ENCODE peak calls at places on chromosomes 4 and X, in six cellular contexts. One of them, this sample, is unnamed.

GRCh38 chrX:147077472-147077871 is 262.9 kb upstream of the CXorf51A start:
- DNase-seq in upper lobe of right lung: no peak
- DNase-seq in mesothelial cell of epicardium: no peak
- DNase-seq in stimulated activated CD8-positive, alpha-beta memory T cell treated with anti-CD3 and anti-CD28 coated beads, Interleukin-2, amount 100 ng/mL, for 48 hours: no peak
- DNase-seq in heart right ventricle: no peak
- DNase-seq in immature natural killer cell: no peak
- DNase-seq in this sample: no peak

GRCh38 chr4:158934996-158935669 is 166.3 kb downstream of the FNIP2 start:
- DNase-seq in mesothelial cell of epicardium: no peak
- DNase-seq in heart right ventricle: no peak
- DNase-seq in stimulated activated CD8-positive, alpha-beta memory T cell treated with anti-CD3 and anti-CD28 coated beads, Interleukin-2, amount 100 ng/mL, for 48 hours: no peak
- DNase-seq in immature natural killer cell: no peak
- DNase-seq in upper lobe of right lung: no peak
- DNase-seq in this sample: no peak

GRCh38 chrX:79259073-79259689 is 108.0 kb downstream of the ITM2A start:
- DNase-seq in stimulated activated CD8-positive, alpha-beta memory T cell treated with anti-CD3 and anti-CD28 coated beads, Interleukin-2, amount 100 ng/mL, for 48 hours: no peak
- DNase-seq in mesothelial cell of epicardium: no peak
- DNase-seq in upper lobe of right lung: no peak
- DNase-seq in immature natural killer cell: peak
- DNase-seq in heart right ventricle: no peak
- DNase-seq in this sample: peak

GRCh38 chr4:185242749-185243533 is 33.5 kb downstream of the SNX25 start:
- DNase-seq in mesothelial cell of epicardium: no peak
- DNase-seq in immature natural killer cell: no peak
- DNase-seq in upper lobe of right lung: no peak
- DNase-seq in stimulated activated CD8-positive, alpha-beta memory T cell treated with anti-CD3 and anti-CD28 coated beads, Interleukin-2, amount 100 ng/mL, for 48 hours: no peak
- DNase-seq in heart right ventricle: no peak
- DNase-seq in this sample: no peak

GRCh38 chr4:28966982-28967381 is 1753.2 kb upstream of the PCDH7 start:
- DNase-seq in mesothelial cell of epicardium: no peak
- DNase-seq in stimulated activated CD8-positive, alpha-beta memory T cell treated with anti-CD3 and anti-CD28 coated beads, Interleukin-2, amount 100 ng/mL, for 48 hours: no peak
- DNase-seq in upper lobe of right lung: no peak
- DNase-seq in immature natural killer cell: no peak
- DNase-seq in heart right ventricle: no peak
- DNase-seq in this sample: no peak

GRCh38 chrX:115449742-115450141 is 111.2 kb upstream of the PLS3 start:
- DNase-seq in heart right ventricle: peak
- DNase-seq in upper lobe of right lung: no peak
- DNase-seq in immature natural killer cell: no peak
- DNase-seq in mesothelial cell of epicardium: no peak
- DNase-seq in stimulated activated CD8-positive, alpha-beta memory T cell treated with anti-CD3 and anti-CD28 coated beads, Interleukin-2, amount 100 ng/mL, for 48 hours: no peak
- DNase-seq in this sample: no peak

GRCh38 chrX:72349190-72349589 is 43.5 kb upstream of the CITED1 start:
- DNase-seq in stimulated activated CD8-positive, alpha-beta memory T cell treated with anti-CD3 and anti-CD28 coated beads, Interleukin-2, amount 100 ng/mL, for 48 hours: no peak
- DNase-seq in heart right ventricle: no peak
- DNase-seq in upper lobe of right lung: no peak
- DNase-seq in mesothelial cell of epicardium: no peak
- DNase-seq in immature natural killer cell: no peak
- DNase-seq in this sample: peak

GRCh38 chr4:89356086-89356485 is 48.5 kb upstream of the GPRIN3 start:
- DNase-seq in immature natural killer cell: no peak
- DNase-seq in heart right ventricle: no peak
- DNase-seq in stimulated activated CD8-positive, alpha-beta memory T cell treated with anti-CD3 and anti-CD28 coated beads, Interleukin-2, amount 100 ng/mL, for 48 hours: no peak
- DNase-seq in mesothelial cell of epicardium: no peak
- DNase-seq in upper lobe of right lung: no peak
- DNase-seq in this sample: no peak

GRCh38 chrX:47247206-47247998 is 14.6 kb downstream of the USP11 start:
- DNase-seq in upper lobe of right lung: no peak
- DNase-seq in immature natural killer cell: no peak
- DNase-seq in mesothelial cell of epicardium: no peak
- DNase-seq in heart right ventricle: no peak
- DNase-seq in stimulated activated CD8-positive, alpha-beta memory T cell treated with anti-CD3 and anti-CD28 coated beads, Interleukin-2, amount 100 ng/mL, for 48 hours: peak
- DNase-seq in this sample: peak

GRCh38 chr4:86825511-86825910 is 23.7 kb downstream of the SLC10A6 start:
- DNase-seq in immature natural killer cell: no peak
- DNase-seq in mesothelial cell of epicardium: no peak
- DNase-seq in heart right ventricle: no peak
- DNase-seq in stimulated activated CD8-positive, alpha-beta memory T cell treated with anti-CD3 and anti-CD28 coated beads, Interleukin-2, amount 100 ng/mL, for 48 hours: no peak
- DNase-seq in upper lobe of right lung: no peak
- DNase-seq in this sample: no peak

GRCh38 chr4:4519296-4519898 is 22.5 kb downstream of the STX18 start:
- DNase-seq in heart right ventricle: no peak
- DNase-seq in mesothelial cell of epicardium: no peak
- DNase-seq in upper lobe of right lung: no peak
- DNase-seq in immature natural killer cell: no peak
- DNase-seq in stimulated activated CD8-positive, alpha-beta memory T cell treated with anti-CD3 and anti-CD28 coated beads, Interleukin-2, amount 100 ng/mL, for 48 hours: no peak
- DNase-seq in this sample: no peak

GRCh38 chr4:11214281-11214680 is 214.4 kb downstream of the HS3ST1 start:
- DNase-seq in upper lobe of right lung: no peak
- DNase-seq in heart right ventricle: no peak
- DNase-seq in mesothelial cell of epicardium: no peak
- DNase-seq in stimulated activated CD8-positive, alpha-beta memory T cell treated with anti-CD3 and anti-CD28 coated beads, Interleukin-2, amount 100 ng/mL, for 48 hours: no peak
- DNase-seq in immature natural killer cell: no peak
- DNase-seq in this sample: no peak

GRCh38 chrX:148629435-148629834 is 129.0 kb downstream of the AFF2 start:
- DNase-seq in upper lobe of right lung: no peak
- DNase-seq in heart right ventricle: peak
- DNase-seq in immature natural killer cell: no peak
- DNase-seq in stimulated activated CD8-positive, alpha-beta memory T cell treated with anti-CD3 and anti-CD28 coated beads, Interleukin-2, amount 100 ng/mL, for 48 hours: no peak
- DNase-seq in mesothelial cell of epicardium: no peak
- DNase-seq in this sample: no peak

GRCh38 chr4:126564283-126564854 is 1068.4 kb upstream of the INTU start:
- DNase-seq in stimulated activated CD8-positive, alpha-beta memory T cell treated with anti-CD3 and anti-CD28 coated beads, Interleukin-2, amount 100 ng/mL, for 48 hours: no peak
- DNase-seq in immature natural killer cell: no peak
- DNase-seq in heart right ventricle: no peak
- DNase-seq in upper lobe of right lung: no peak
- DNase-seq in mesothelial cell of epicardium: no peak
- DNase-seq in this sample: no peak

GRCh38 chrX:134542485-134542884 is 82.5 kb downstream of the HPRT1 start:
- DNase-seq in upper lobe of right lung: no peak
- DNase-seq in mesothelial cell of epicardium: no peak
- DNase-seq in heart right ventricle: no peak
- DNase-seq in stimulated activated CD8-positive, alpha-beta memory T cell treated with anti-CD3 and anti-CD28 coated beads, Interleukin-2, amount 100 ng/mL, for 48 hours: no peak
- DNase-seq in immature natural killer cell: no peak
- DNase-seq in this sample: no peak

GRCh38 chrX:125810856-125811255 is 355.2 kb downstream of the DCAF12L2 start:
- DNase-seq in heart right ventricle: no peak
- DNase-seq in stimulated activated CD8-positive, alpha-beta memory T cell treated with anti-CD3 and anti-CD28 coated beads, Interleukin-2, amount 100 ng/mL, for 48 hours: no peak
- DNase-seq in immature natural killer cell: no peak
- DNase-seq in upper lobe of right lung: no peak
- DNase-seq in mesothelial cell of epicardium: no peak
- DNase-seq in this sample: no peak

GRCh38 chr4:94642561-94642866 is 115.2 kb upstream of the BMPR1B start:
- DNase-seq in immature natural killer cell: no peak
- DNase-seq in heart right ventricle: no peak
- DNase-seq in mesothelial cell of epicardium: no peak
- DNase-seq in stimulated activated CD8-positive, alpha-beta memory T cell treated with anti-CD3 and anti-CD28 coated beads, Interleukin-2, amount 100 ng/mL, for 48 hours: no peak
- DNase-seq in upper lobe of right lung: no peak
- DNase-seq in this sample: no peak

GRCh38 chr4:16029329-16029728 is 54.5 kb downstream of the PROM1 start:
- DNase-seq in stimulated activated CD8-positive, alpha-beta memory T cell treated with anti-CD3 and anti-CD28 coated beads, Interleukin-2, amount 100 ng/mL, for 48 hours: no peak
- DNase-seq in mesothelial cell of epicardium: no peak
- DNase-seq in heart right ventricle: no peak
- DNase-seq in upper lobe of right lung: no peak
- DNase-seq in immature natural killer cell: no peak
- DNase-seq in this sample: no peak

GRCh38 chrX:13966071-13966850 is 63.4 kb downstream of the GEMIN8 start:
- DNase-seq in immature natural killer cell: no peak
- DNase-seq in heart right ventricle: peak
- DNase-seq in upper lobe of right lung: no peak
- DNase-seq in stimulated activated CD8-positive, alpha-beta memory T cell treated with anti-CD3 and anti-CD28 coated beads, Interleukin-2, amount 100 ng/mL, for 48 hours: no peak
- DNase-seq in mesothelial cell of epicardium: no peak
- DNase-seq in this sample: no peak

GRCh38 chrX:115898382-115899001 is 272.1 kb upstream of the AGTR2 start:
- DNase-seq in heart right ventricle: no peak
- DNase-seq in mesothelial cell of epicardium: no peak
- DNase-seq in upper lobe of right lung: no peak
- DNase-seq in stimulated activated CD8-positive, alpha-beta memory T cell treated with anti-CD3 and anti-CD28 coated beads, Interleukin-2, amount 100 ng/mL, for 48 hours: no peak
- DNase-seq in immature natural killer cell: peak
- DNase-seq in this sample: no peak

GRCh38 chr4:16827762-16828724 is 70.4 kb downstream of the LDB2 start:
- DNase-seq in heart right ventricle: peak
- DNase-seq in upper lobe of right lung: no peak
- DNase-seq in mesothelial cell of epicardium: no peak
- DNase-seq in stimulated activated CD8-positive, alpha-beta memory T cell treated with anti-CD3 and anti-CD28 coated beads, Interleukin-2, amount 100 ng/mL, for 48 hours: no peak
- DNase-seq in immature natural killer cell: no peak
- DNase-seq in this sample: no peak

GRCh38 chr4:2045518-2045951 is 13.6 kb upstream of the NAT8L start:
- DNase-seq in mesothelial cell of epicardium: no peak
- DNase-seq in heart right ventricle: no peak
- DNase-seq in immature natural killer cell: no peak
- DNase-seq in upper lobe of right lung: peak
- DNase-seq in stimulated activated CD8-positive, alpha-beta memory T cell treated with anti-CD3 and anti-CD28 coated beads, Interleukin-2, amount 100 ng/mL, for 48 hours: no peak
- DNase-seq in this sample: no peak

GRCh38 chr4:152927737-152928136 is 8.4 kb upstream of the FHDC1 start:
- DNase-seq in mesothelial cell of epicardium: no peak
- DNase-seq in upper lobe of right lung: no peak
- DNase-seq in stimulated activated CD8-positive, alpha-beta memory T cell treated with anti-CD3 and anti-CD28 coated beads, Interleukin-2, amount 100 ng/mL, for 48 hours: no peak
- DNase-seq in heart right ventricle: no peak
- DNase-seq in immature natural killer cell: no peak
- DNase-seq in this sample: no peak

GRCh38 chr4:185820119-185821028 is 8.4 kb upstream of the SORBS2 start:
- DNase-seq in immature natural killer cell: no peak
- DNase-seq in heart right ventricle: no peak
- DNase-seq in mesothelial cell of epicardium: no peak
- DNase-seq in stimulated activated CD8-positive, alpha-beta memory T cell treated with anti-CD3 and anti-CD28 coated beads, Interleukin-2, amount 100 ng/mL, for 48 hours: no peak
- DNase-seq in upper lobe of right lung: no peak
- DNase-seq in this sample: no peak

GRCh38 chr4:45331796-45332195 is 605.4 kb upstream of the GNPDA2 start:
- DNase-seq in mesothelial cell of epicardium: no peak
- DNase-seq in upper lobe of right lung: no peak
- DNase-seq in stimulated activated CD8-positive, alpha-beta memory T cell treated with anti-CD3 and anti-CD28 coated beads, Interleukin-2, amount 100 ng/mL, for 48 hours: no peak
- DNase-seq in immature natural killer cell: no peak
- DNase-seq in heart right ventricle: no peak
- DNase-seq in this sample: no peak

GRCh38 chrX:31656013-31656412 is 584.2 kb upstream of the FTHL17 start:
- DNase-seq in heart right ventricle: no peak
- DNase-seq in upper lobe of right lung: no peak
- DNase-seq in mesothelial cell of epicardium: no peak
- DNase-seq in stimulated activated CD8-positive, alpha-beta memory T cell treated with anti-CD3 and anti-CD28 coated beads, Interleukin-2, amount 100 ng/mL, for 48 hours: no peak
- DNase-seq in immature natural killer cell: no peak
- DNase-seq in this sample: no peak

GRCh38 chr4:48254381-48255072 is 15.1 kb downstream of the TEC start:
- DNase-seq in immature natural killer cell: no peak
- DNase-seq in mesothelial cell of epicardium: no peak
- DNase-seq in heart right ventricle: peak
- DNase-seq in stimulated activated CD8-positive, alpha-beta memory T cell treated with anti-CD3 and anti-CD28 coated beads, Interleukin-2, amount 100 ng/mL, for 48 hours: no peak
- DNase-seq in upper lobe of right lung: no peak
- DNase-seq in this sample: no peak

GRCh38 chr4:52249583-52249982 is 198.5 kb downstream of the SPATA18 start:
- DNase-seq in heart right ventricle: no peak
- DNase-seq in upper lobe of right lung: no peak
- DNase-seq in mesothelial cell of epicardium: no peak
- DNase-seq in stimulated activated CD8-positive, alpha-beta memory T cell treated with anti-CD3 and anti-CD28 coated beads, Interleukin-2, amount 100 ng/mL, for 48 hours: no peak
- DNase-seq in immature natural killer cell: no peak
- DNase-seq in this sample: no peak

GRCh38 chr4:168844261-168845039 is 165.6 kb downstream of the CBR4 start:
- DNase-seq in heart right ventricle: no peak
- DNase-seq in upper lobe of right lung: no peak
- DNase-seq in immature natural killer cell: no peak
- DNase-seq in mesothelial cell of epicardium: no peak
- DNase-seq in stimulated activated CD8-positive, alpha-beta memory T cell treated with anti-CD3 and anti-CD28 coated beads, Interleukin-2, amount 100 ng/mL, for 48 hours: no peak
- DNase-seq in this sample: no peak

This sample was measured in stimulated activated effector memory CD8-positive, alpha-beta T cell treated with anti-CD3 and anti-CD28 coated beads, Interleukin-12 subunit alpha, Interleukin-12 subunit beta, amount 100 ng/mL, for 72 hours.